ENCODE peak calls at places on chromosomes 3 and 15, in eight cellular contexts. One of them, this sample, is unnamed.

GRCh38 chr3:71753716-71754609 is at the start of gene GPR27:
- DNase-seq in transverse colon: no peak
- DNase-seq in hypothalamus: no peak
- DNase-seq in Right ventricle myocardium superior: peak; percentile 49
- DNase-seq in naive thymus-derived CD8-positive, alpha-beta T cell: no peak
- DNase-seq in DMS153: peak; percentile 5
- DNase-seq in HTR-8/SVneo: peak; percentile 19
- DNase-seq in heart right ventricle: no peak
- DNase-seq in this sample: peak; percentile 45

GRCh38 chr3:166527325-166527724 is 690.1 kb upstream of the BCHE start:
- DNase-seq in hypothalamus: no peak
- DNase-seq in Right ventricle myocardium superior: no peak
- DNase-seq in heart right ventricle: no peak
- DNase-seq in DMS153: no peak
- DNase-seq in HTR-8/SVneo: peak; percentile 5
- DNase-seq in transverse colon: no peak
- DNase-seq in naive thymus-derived CD8-positive, alpha-beta T cell: no peak
- DNase-seq in this sample: no peak

GRCh38 chr15:50051811-50052419 is 67.1 kb downstream of the ATP8B4 start:
- DNase-seq in DMS153: peak; percentile 7
- DNase-seq in hypothalamus: no peak
- DNase-seq in Right ventricle myocardium superior: no peak
- DNase-seq in transverse colon: peak; percentile 43
- DNase-seq in naive thymus-derived CD8-positive, alpha-beta T cell: no peak
- DNase-seq in HTR-8/SVneo: peak; percentile 32
- DNase-seq in heart right ventricle: peak; percentile 64
- DNase-seq in this sample: no peak

GRCh38 chr3:170714562-170715535 is 129.0 kb upstream of the SLC7A14 start:
- DNase-seq in Right ventricle myocardium superior: no peak
- DNase-seq in naive thymus-derived CD8-positive, alpha-beta T cell: no peak
- DNase-seq in HTR-8/SVneo: no peak
- DNase-seq in transverse colon: no peak
- DNase-seq in heart right ventricle: no peak
- DNase-seq in hypothalamus: no peak
- DNase-seq in DMS153: no peak
- DNase-seq in this sample: no peak

GRCh38 chr3:165256554-165256953 is 60.4 kb upstream of the SLITRK3 start:
- DNase-seq in HTR-8/SVneo: no peak
- DNase-seq in naive thymus-derived CD8-positive, alpha-beta T cell: no peak
- DNase-seq in DMS153: no peak
- DNase-seq in hypothalamus: no peak
- DNase-seq in Right ventricle myocardium superior: no peak
- DNase-seq in heart right ventricle: no peak
- DNase-seq in transverse colon: no peak
- DNase-seq in this sample: no peak

GRCh38 chr15:72285927-72286516 is 13.7 kb upstream of the PARP6 start:
- DNase-seq in Right ventricle myocardium superior: peak; percentile 56
- DNase-seq in DMS153: peak; percentile 14
- DNase-seq in hypothalamus: no peak
- DNase-seq in heart right ventricle: no peak
- DNase-seq in transverse colon: peak; percentile 48
- DNase-seq in HTR-8/SVneo: peak; percentile 68
- DNase-seq in naive thymus-derived CD8-positive, alpha-beta T cell: peak; percentile 17
- DNase-seq in this sample: peak; percentile 46

GRCh38 chr15:57823325-57823860 is 116.9 kb downstream of the POLR2M start:
- DNase-seq in DMS153: no peak
- DNase-seq in naive thymus-derived CD8-positive, alpha-beta T cell: no peak
- DNase-seq in Right ventricle myocardium superior: no peak
- DNase-seq in HTR-8/SVneo: no peak
- DNase-seq in transverse colon: no peak
- DNase-seq in hypothalamus: no peak
- DNase-seq in heart right ventricle: no peak
- DNase-seq in this sample: no peak

GRCh38 chr3:60856299-60857046 is 394.8 kb downstream of the FHIT start:
- DNase-seq in heart right ventricle: no peak
- DNase-seq in transverse colon: no peak
- DNase-seq in HTR-8/SVneo: no peak
- DNase-seq in hypothalamus: no peak
- DNase-seq in Right ventricle myocardium superior: no peak
- DNase-seq in naive thymus-derived CD8-positive, alpha-beta T cell: no peak
- DNase-seq in DMS153: no peak
- DNase-seq in this sample: no peak

GRCh38 chr3:11168406-11168805 is 14.1 kb downstream of the HRH1 start:
- DNase-seq in Right ventricle myocardium superior: no peak
- DNase-seq in HTR-8/SVneo: no peak
- DNase-seq in naive thymus-derived CD8-positive, alpha-beta T cell: no peak
- DNase-seq in heart right ventricle: no peak
- DNase-seq in DMS153: no peak
- DNase-seq in hypothalamus: no peak
- DNase-seq in transverse colon: no peak
- DNase-seq in this sample: no peak